ENCODE peak calls at places on chromosomes 4 and X, in eight cellular contexts. Y is GM23248, C is MM.1S, U is PC-9, X is PC-3, W is hepatocyte, S is HCT116, N is GM23338. E is an unnamed sample.

GRCh38 chr4:76856183-76856969 is 41.6 kb downstream of the SOWAHB start:
- DNase-seq in Y (peak; percentile 20), C (no peak), U (no peak), X (peak; percentile 2), W (peak; percentile 77), S (no peak), N (no peak), E (no peak)

GRCh38 chr4:137955615-137956014 is 286.5 kb downstream of the SLC7A11 start:
- DNase-seq in Y (no peak), C (no peak), U (no peak), X (peak; percentile 65), W (no peak), S (no peak), N (no peak), E (no peak)

GRCh38 chrX:19624754-19625153 is 109.4 kb upstream of the MAP3K15 start:
- DNase-seq in Y (peak; percentile 39), C (no peak), U (no peak), X (peak; percentile 13), W (no peak), S (no peak), N (no peak), E (no peak)

GRCh38 chrX:47151428-47151827 is 6.4 kb downstream of the RBM10 start:
- DNase-seq in Y (no peak), C (no peak), U (no peak), X (no peak), W (no peak), S (no peak), N (no peak), E (no peak)

GRCh38 chrX:56978172-56978571 is 17.2 kb downstream of the SPIN3 start:
- DNase-seq in Y (peak; percentile 51), C (peak; percentile 73), U (peak; percentile 62), X (peak; percentile 73), W (peak; percentile 53), S (peak; percentile 15), N (peak; percentile 64), E (peak; percentile 52)

GRCh38 chr4:110705440-110705782 is 82.5 kb upstream of the PITX2 start:
- DNase-seq in Y (no peak), C (no peak), U (no peak), X (no peak), W (no peak), S (no peak), N (no peak), E (peak; percentile 79)

GRCh38 chrX:110454336-110454735 is 95.7 kb downstream of the RTL9 start:
- DNase-seq in Y (no peak), C (no peak), U (no peak), X (no peak), W (no peak), S (no peak), N (no peak), E (no peak)

GRCh38 chrX:24424948-24425347 is 40.1 kb upstream of the PDK3 start:
- DNase-seq in Y (peak; percentile 84), C (no peak), U (no peak), X (no peak), W (peak; percentile 36), S (no peak), N (no peak), E (no peak)

GRCh38 chr4:8534129-8534528 is 46.1 kb upstream of the GPR78 start:
- DNase-seq in Y (no peak), C (peak; percentile 90), U (peak; percentile 71), X (peak; percentile 92), W (peak; percentile 89), S (peak; percentile 39), N (peak; percentile 98), E (no peak)

DNA sequence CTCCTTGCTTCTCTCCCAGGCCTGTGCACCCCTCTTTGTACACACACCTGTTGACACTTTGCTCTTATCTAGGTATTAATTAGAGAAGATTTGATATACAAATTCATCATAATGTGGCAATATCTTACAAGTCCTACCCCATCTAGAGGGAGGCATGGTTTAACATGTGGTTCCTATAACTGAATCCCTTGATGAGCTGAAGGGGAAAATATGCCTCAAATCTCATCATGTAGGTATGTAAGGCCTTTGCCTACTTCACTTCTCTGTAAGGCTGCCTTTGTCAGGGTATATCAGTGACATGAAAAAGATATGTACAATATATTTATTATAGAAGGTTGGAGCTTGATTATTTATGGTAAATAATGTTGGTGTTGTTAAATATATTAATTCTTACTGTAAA is 31.9 kb downstream of the HTR2C start:
- DNase-seq in Y (peak; percentile 28), C (no peak), U (no peak), X (no peak), W (no peak), S (no peak), N (no peak), E (no peak)
- H3K9me2 ChIP-seq in Y (no peaks in the 10 kb centered on the region), C (no peaks in the 10 kb centered on the region), U (no peaks in the 10 kb centered on the region), X (no peaks in the 10 kb centered on the region), W (no peaks in the 10 kb centered on the region), S (no peaks in the 10 kb centered on the region), N (no peaks in the 10 kb centered on the region), E (no peaks in the 10 kb centered on the region)

GRCh38 chr4:147335183-147335582 is 145.7 kb upstream of the EDNRA start:
- DNase-seq in Y (no peak), C (no peak), U (no peak), X (no peak), W (no peak), S (no peak), N (no peak), E (no peak)
- H3K36me3 ChIP-seq in Y (no peaks in the 10 kb centered on the region), C (no peaks in the 10 kb centered on the region), U (no peaks in the 10 kb centered on the region), X (no peaks in the 10 kb centered on the region), W (no peaks in the 10 kb centered on the region), S (no peaks in the 10 kb centered on the region), N (no peaks in the 10 kb centered on the region), E (no peaks in the 10 kb centered on the region)

DNA sequence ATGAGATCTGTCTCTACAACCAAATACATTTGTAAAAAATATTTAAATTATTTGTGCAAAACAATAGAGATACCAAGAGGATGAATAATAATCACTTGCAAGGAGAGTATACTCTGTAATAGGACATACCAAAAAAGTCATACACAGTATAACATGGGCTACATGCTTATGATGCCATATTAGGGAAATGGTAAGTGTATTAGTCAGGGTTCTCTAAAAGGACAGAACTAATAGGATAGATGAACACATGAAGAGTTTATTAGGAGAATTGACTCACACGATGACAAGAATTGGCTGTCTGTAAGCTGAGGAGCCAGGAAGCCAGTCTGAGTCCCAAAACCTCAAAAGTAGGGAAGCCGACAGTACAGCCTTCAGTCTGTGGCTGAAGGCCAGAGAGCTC is 151.1 kb downstream of the DTHD1 start:
- DNase-seq in Y (no peak), C (no peak), U (no peak), X (no peak), W (no peak), S (no peak), N (no peak), E (no peak)
- H3K4me1 ChIP-seq in Y (no peaks in the 10 kb centered on the region), C (no peaks in the 10 kb centered on the region), U (no peaks in the 10 kb centered on the region), X (no peaks in the 10 kb centered on the region), W (no peaks in the 10 kb centered on the region), S (no peaks in the 10 kb centered on the region), N (no peaks in the 10 kb centered on the region), E (no peaks in the 10 kb centered on the region)

GRCh38 chr4:183241322-183241640 is 78.8 kb downstream of the CLDN22 start:
- DNase-seq in Y (peak; percentile 69), C (no peak), U (peak; percentile 51), X (peak; percentile 86), W (peak; percentile 22), S (peak; percentile 69), N (no peak), E (no peak)
- H3K9me2 ChIP-seq in Y (no peaks in the 10 kb centered on the region), C (no peaks in the 10 kb centered on the region), U (no peaks in the 10 kb centered on the region), X (no peaks in the 10 kb centered on the region), W (no peaks in the 10 kb centered on the region), S (no peaks in the 10 kb centered on the region), N (no peaks in the 10 kb centered on the region), E (no peaks in the 10 kb centered on the region)

GRCh38 chr4:13590766-13591165 is 36.8 kb downstream of the BOD1L1 start:
- DNase-seq in Y (no peak), C (no peak), U (no peak), X (no peak), W (no peak), S (no peak), N (no peak), E (no peak)
- H3K36me3 ChIP-seq in Y (peaks cover 82% of the 10 kb centered on the region), C (no peaks in the 10 kb centered on the region), U (peaks cover 18% of the 10 kb centered on the region), X (peaks cover 12% of the 10 kb centered on the region), W (no peaks in the 10 kb centered on the region), S (peaks cover 17% of the 10 kb centered on the region), N (peaks cover 10% of the 10 kb centered on the region), E (peaks cover 83% of the 10 kb centered on the region)

GRCh38 chr4:183177001-183177400 is 77.9 kb downstream of the WWC2 start:
- DNase-seq in Y (no peak), C (no peak), U (no peak), X (peak; percentile 66), W (no peak), S (no peak), N (no peak), E (no peak)
- H3K4me1 ChIP-seq in Y (peaks cover 70% of the 10 kb centered on the region), C (no peaks in the 10 kb centered on the region), U (peaks cover 16% of the 10 kb centered on the region), X (peaks cover 42% of the 10 kb centered on the region), W (peaks cover 27% of the 10 kb centered on the region), S (peaks cover 7% of the 10 kb centered on the region), N (peaks cover 94% of the 10 kb centered on the region), E (no peaks in the 10 kb centered on the region)

GRCh38 chr4:3198906-3199305 is 50.1 kb upstream of the MSANTD1 start:
- DNase-seq in Y (no peak), C (no peak), U (no peak), X (no peak), W (no peak), S (no peak), N (no peak), E (no peak)
- H3K9me2 ChIP-seq in Y (no peaks in the 10 kb centered on the region), C (no peaks in the 10 kb centered on the region), U (no peaks in the 10 kb centered on the region), X (no peaks in the 10 kb centered on the region), W (no peaks in the 10 kb centered on the region), S (no peaks in the 10 kb centered on the region), N (no peaks in the 10 kb centered on the region), E (no peaks in the 10 kb centered on the region)

GRCh38 chr4:152323221-152323620 is 212.7 kb downstream of the FBXW7 start:
- DNase-seq in Y (no peak), C (no peak), U (no peak), X (no peak), W (no peak), S (no peak), N (no peak), E (no peak)
- H3K36me3 ChIP-seq in Y (peaks cover 56% of the 10 kb centered on the region), C (no peaks in the 10 kb centered on the region), U (peaks cover 7% of the 10 kb centered on the region), X (peaks cover 8% of the 10 kb centered on the region), W (peaks cover 5% of the 10 kb centered on the region), S (peaks cover 11% of the 10 kb centered on the region), N (peaks cover 4% of the 10 kb centered on the region), E (peaks cover 62% of the 10 kb centered on the region)